ENCODE peak calls at places on chromosomes 16 and 17, in eight cellular contexts. B is GM10248, O is GM20000, J is heart right ventricle, I is tibial nerve, L is psoas muscle, Z is WTC11, V is mesothelial cell of epicardium. Q is an unnamed sample.

GRCh38 chr17:17837380-17837821 is 615 bp upstream of the SREBF1 start:
- DNase-seq in J (peak), I (peak), V (no peak), Z (no peak), L (peak), B (no peak), O (no peak), Q (peak)

GRCh38 chr16:57797526-57798266 is 4.6 kb downstream of the KIFC3 start:
- DNase-seq in O (no peak), V (peak), I (no peak), Z (peak), L (peak), J (no peak), B (no peak), Q (no peak)

GRCh38 chr16:88781140-88782077 is 3.6 kb downstream of the PIEZO1 start:
- DNase-seq in J (no peak), B (peak), V (no peak), O (peak), Z (no peak), I (no peak), L (no peak), Q (no peak)

GRCh38 chr17:36600936-36601302 is 464 bp upstream of the MRM1 start:
- DNase-seq in B (no peak), V (no peak), L (no peak), J (no peak), I (no peak), Z (no peak), O (no peak), Q (no peak)

GRCh38 chr16:7363397-7364053 is 30.9 kb downstream of the RBFOX1 start:
- DNase-seq in Z (no peak), B (no peak), V (no peak), J (peak), L (peak), I (no peak), O (no peak), Q (no peak)

GRCh38 chr16:12260647-12261262 is 284.2 kb downstream of the SNX29 start:
- DNase-seq in B (no peak), V (no peak), L (no peak), O (no peak), J (peak), Z (peak), I (no peak), Q (no peak)

GRCh38 chr16:50306287-50306686 is 39.9 kb downstream of the ADCY7 start:
- DNase-seq in V (no peak), J (no peak), O (no peak), Z (no peak), I (no peak), L (no peak), B (no peak), Q (peak)

GRCh38 chr17:40850287-40850972 is 16.6 kb downstream of the KRT12 start:
- DNase-seq in B (no peak), O (no peak), V (no peak), I (no peak), J (no peak), L (no peak), Z (no peak), Q (no peak)

GRCh38 chr17:9350083-9350482 is 225.5 kb downstream of the STX8 start:
- DNase-seq in B (no peak), I (no peak), J (no peak), O (no peak), Z (no peak), V (no peak), L (no peak), Q (no peak)

GRCh38 chr16:15739449-15739848 is 89.4 kb downstream of the NDE1 start:
- DNase-seq in I (no peak), J (no peak), V (no peak), B (no peak), Z (no peak), O (no peak), L (no peak), Q (no peak)

GRCh38 chr16:53922805-53923645 is 219.1 kb downstream of the FTO start:
- DNase-seq in V (no peak), B (no peak), O (no peak), Z (no peak), L (no peak), J (no peak), I (no peak), Q (no peak)

GRCh38 chr16:23924138-23924537 is 88.4 kb downstream of the PRKCB start:
- DNase-seq in V (no peak), Z (no peak), L (no peak), B (no peak), I (no peak), O (no peak), J (no peak), Q (no peak)

GRCh38 chr16:47847220-47847970 is 308.4 kb downstream of the ABCC12 start:
- DNase-seq in L (no peak), I (no peak), J (no peak), B (no peak), V (no peak), O (no peak), Z (no peak), Q (no peak)

GRCh38 chr16:8849411-8850011 is 19.3 kb downstream of the CARHSP1 start:
- DNase-seq in L (no peak), J (peak), V (no peak), Z (no peak), O (no peak), B (no peak), I (no peak), Q (no peak)

GRCh38 chr16:53991181-53992056 is 287.5 kb downstream of the FTO start:
- DNase-seq in O (no peak), J (no peak), Z (no peak), V (no peak), I (no peak), B (no peak), L (no peak), Q (no peak)

GRCh38 chr17:46876353-46876887 is 25.0 kb downstream of the WNT9B start:
- DNase-seq in L (no peak), B (no peak), V (no peak), I (no peak), O (no peak), J (no peak), Z (peak), Q (no peak)
- TF ChIP-seq CTCF in L (no peak), B (no peak), V (no peak), I (no peak), O (peak), J (no peak), Z (peak), Q (no peak)

GRCh38 chr17:50908860-50909764 is 43.0 kb upstream of the TOB1 start:
- DNase-seq in Z (peak), L (peak), I (peak), V (no peak), J (peak), O (no peak), B (no peak), Q (no peak)
- TF ChIP-seq CTCF in Z (no peak), L (no peak), I (no peak), V (no peak), J (no peak), O (no peak), B (no peak), Q (no peak)

GRCh38 chr17:34580685-34581445 is 1.5 kb downstream of the TMEM132E start:
- DNase-seq in Z (peak), L (no peak), I (no peak), V (no peak), B (no peak), J (no peak), O (peak), Q (no peak)
- TF ChIP-seq CTCF in Z (no peak), L (no peak), I (no peak), V (no peak), B (no peak), J (no peak), O (no peak), Q (no peak)

DNA sequence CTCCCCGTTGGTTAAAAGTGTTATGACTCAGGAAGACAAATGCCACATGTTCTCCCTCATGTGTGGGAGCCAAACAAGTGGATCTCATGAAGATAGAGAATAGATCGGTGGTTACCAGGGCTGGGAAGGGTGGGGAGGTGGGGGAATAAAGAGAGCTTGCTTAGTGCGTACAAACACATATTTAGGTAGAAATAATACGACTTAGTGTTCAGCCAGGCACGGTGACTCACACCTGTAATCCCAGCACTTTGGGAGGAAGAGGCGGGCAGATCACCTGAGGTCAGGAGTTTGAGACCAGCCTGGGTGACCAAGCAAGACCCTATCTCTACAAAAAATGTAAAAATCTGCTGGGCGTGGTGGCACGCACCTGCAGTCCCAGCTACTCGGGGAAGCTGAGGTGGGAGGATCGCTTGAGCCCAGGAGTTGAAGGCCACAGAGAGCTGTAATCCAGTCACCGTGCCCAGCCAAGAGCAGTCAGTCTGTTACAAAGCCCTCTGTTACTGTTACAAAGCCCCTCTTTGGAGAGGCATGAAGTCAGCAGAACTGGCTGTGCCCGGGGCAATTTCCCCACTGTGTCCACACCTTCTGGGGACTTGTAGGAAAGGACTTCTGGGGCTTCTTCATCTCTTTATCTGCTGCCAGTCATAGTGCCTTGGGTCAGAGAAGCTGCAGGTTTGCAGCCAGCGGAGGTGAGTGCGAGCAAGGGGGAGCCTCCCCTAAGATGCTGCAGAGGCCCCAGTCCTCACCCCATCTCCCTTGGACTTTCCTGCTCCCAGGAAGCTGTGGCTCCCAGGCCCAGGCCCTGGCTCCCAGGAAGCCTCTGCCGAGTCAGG is 4.3 kb upstream of the ALDH3A1 start:
- DNase-seq in B (no peak), O (no peak), V (no peak), Z (no peak), I (no peak), L (no peak), J (no peak), Q (no peak)
- TF ChIP-seq CTCF in B (no peak), O (no peak), V (no peak), Z (no peak), I (no peak), L (no peak), J (no peak), Q (no peak)

GRCh38 chr16:30953511-30954124 is 3.9 kb upstream of the SETD1A start:
- DNase-seq in B (peak), Z (peak), O (no peak), V (no peak), L (peak), I (peak), J (peak), Q (no peak)
- TF ChIP-seq CTCF in B (peak), Z (peak), O (peak), V (peak), L (peak), I (peak), J (peak), Q (peak)

GRCh38 chr17:10845388-10845751 is 7.5 kb upstream of the PIRT start:
- DNase-seq in I (no peak), J (no peak), L (no peak), B (no peak), V (no peak), Z (no peak), O (no peak), Q (no peak)
- TF ChIP-seq CTCF in I (no peak), J (no peak), L (no peak), B (no peak), V (no peak), Z (no peak), O (no peak), Q (peak)

GRCh38 chr16:48911700-48912099 is 301.7 kb upstream of the N4BP1 start:
- DNase-seq in L (no peak), Z (no peak), O (no peak), V (no peak), B (no peak), J (no peak), I (no peak), Q (no peak)
- TF ChIP-seq CTCF in L (no peak), Z (no peak), O (no peak), V (no peak), B (no peak), J (no peak), I (no peak), Q (peak)